ENCODE peak calls at places on chromosomes 3 and 15, in seven cellular contexts. P is H1, W is lower leg skin, Y is ovary, X is natural killer cell, Z is ascending aorta, H is endothelial cell. G is an unnamed sample.
A peak's percentile ranks its signal among the peaks of the same experiment; 100 is the strongest.

GRCh38 chr3:150917941-150918340 is 12.7 kb upstream of the MINDY4B start:
- DNase-seq in P (no peak), W (no peak), Y (no peak), X (no peak), Z (no peak), H (no peak), G (no peak)

GRCh38 chr3:185318136-185318535 is 44.8 kb upstream of the MAP3K13 start:
- DNase-seq in P (no peak), W (no peak), Y (no peak), X (no peak), Z (no peak), H (no peak), G (no peak)

GRCh38 chr15:101530224-101530958 is 40.9 kb upstream of the PCSK6 start:
- DNase-seq in P (no peak), W (no peak), Y (no peak), X (no peak), Z (peak; percentile 28), H (no peak), G (no peak)

GRCh38 chr3:127764841-127765362 is 57.4 kb downstream of the MGLL start:
- DNase-seq in P (no peak), W (no peak), Y (no peak), X (no peak), Z (no peak), H (no peak), G (no peak)

GRCh38 chr3:126546549-126547239 is 12.0 kb downstream of the C3orf22 start:
- DNase-seq in P (no peak), W (no peak), Y (no peak), X (no peak), Z (peak; percentile 30), H (no peak), G (no peak)

GRCh38 chr15:90756916-90757315 is 39.8 kb downstream of the BLM start:
- DNase-seq in P (no peak), W (no peak), Y (no peak), X (no peak), Z (no peak), H (no peak), G (no peak)

GRCh38 chr15:65423150-65423976 is 616 bp upstream of the IGDCC4 start:
- DNase-seq in P (no peak), W (no peak), Y (no peak), X (no peak), Z (peak; percentile 47), H (no peak), G (no peak)

GRCh38 chr3:117252208-117252607 is 542.6 kb downstream of the TUSC7 start:
- DNase-seq in P (no peak), W (no peak), Y (no peak), X (no peak), Z (no peak), H (no peak), G (no peak)

GRCh38 chr3:34106879-34107278 is 308.4 kb downstream of the PDCD6IP start:
- DNase-seq in P (peak; percentile 58), W (no peak), Y (no peak), X (no peak), Z (no peak), H (peak; percentile 70), G (peak; percentile 28)

GRCh38 chr3:184015381-184016019 is 2.2 kb downstream of the ABCC5 start:
- DNase-seq in P (no peak), W (no peak), Y (no peak), X (no peak), Z (no peak), H (no peak), G (no peak)

GRCh38 chr15:27527490-27528067 is 556.6 kb downstream of the GABRG3 start:
- DNase-seq in P (no peak), W (no peak), Y (no peak), X (no peak), Z (no peak), H (no peak), G (no peak)

GRCh38 chr3:85304360-85304964 is 345.7 kb downstream of the CADM2 start:
- DNase-seq in P (no peak), W (no peak), Y (no peak), X (no peak), Z (no peak), H (no peak), G (no peak)

GRCh38 chr3:46934067-46934466 is 42.5 kb downstream of the CCDC12 start:
- DNase-seq in P (no peak), W (no peak), Y (peak; percentile 57), X (no peak), Z (no peak), H (no peak), G (no peak)

GRCh38 chr3:111852540-111852939 is 6.5 kb upstream of the PHLDB2 start:
- DNase-seq in P (no peak), W (no peak), Y (no peak), X (no peak), Z (no peak), H (peak; percentile 31), G (no peak)

GRCh38 chr3:138259126-138259525 is 70.5 kb downstream of the NME9 start:
- DNase-seq in P (no peak), W (no peak), Y (no peak), X (no peak), Z (no peak), H (no peak), G (no peak)

GRCh38 chr3:59519094-59519493 is 469.3 kb upstream of the CFAP20DC start:
- DNase-seq in P (no peak), W (no peak), Y (no peak), X (no peak), Z (no peak), H (no peak), G (no peak)

GRCh38 chr3:128278761-128279593 is 125.7 kb downstream of the EEFSEC start:
- DNase-seq in P (no peak), W (no peak), Y (peak; percentile 94), X (no peak), Z (peak; percentile 66), H (peak; percentile 22), G (no peak)

GRCh38 chr3:71258526-71258925 is 325.0 kb downstream of the FOXP1 start:
- DNase-seq in P (no peak), W (no peak), Y (no peak), X (no peak), Z (no peak), H (no peak), G (no peak)

GRCh38 chr3:125150525-125151436 is 61.8 kb downstream of the SLC12A8 start:
- DNase-seq in P (no peak), W (no peak), Y (no peak), X (no peak), Z (peak; percentile 73), H (peak; percentile 65), G (peak; percentile 81)

GRCh38 chr3:183502782-183503181 is 52.7 kb downstream of the KLHL6 start:
- DNase-seq in P (no peak), W (no peak), Y (no peak), X (no peak), Z (no peak), H (no peak), G (no peak)

GRCh38 chr3:142947352-142947751 is 16.1 kb downstream of the PAQR9 start:
- DNase-seq in P (no peak), W (no peak), Y (no peak), X (no peak), Z (no peak), H (no peak), G (no peak)

GRCh38 chr15:58443291-58443690 is 11.5 kb downstream of the LIPC start:
- DNase-seq in P (no peak), W (no peak), Y (no peak), X (no peak), Z (no peak), H (no peak), G (no peak)
- TF ChIP-seq CTCF in P (no peak), W (no peak), Y (no peak), X (no peak), Z (no peak), H (no peak), G (no peak)

GRCh38 chr3:45905755-45906154 is 19.4 kb downstream of the CCR9 start:
- DNase-seq in P (no peak), W (no peak), Y (no peak), X (no peak), Z (no peak), H (no peak), G (no peak)

GRCh38 chr3:45904931-45905330 is 18.6 kb downstream of the CCR9 start:
- DNase-seq in P (no peak), W (no peak), Y (no peak), X (no peak), Z (no peak), H (no peak), G (no peak)

GRCh38 chr3:45907769-45908705 is 21.7 kb downstream of the CCR9 start:
- DNase-seq in P (no peak), W (no peak), Y (no peak), X (no peak), Z (no peak), H (no peak), G (peak; percentile 31)

GRCh38 chr3:45908761-45909160 is 22.4 kb downstream of the CCR9 start:
- DNase-seq in P (no peak), W (no peak), Y (no peak), X (no peak), Z (no peak), H (no peak), G (no peak)

GRCh38 chr3:45906681-45907220 is 20.4 kb downstream of the CCR9 start:
- DNase-seq in P (no peak), W (no peak), Y (no peak), X (no peak), Z (no peak), H (peak; percentile 33), G (no peak)
- TF ChIP-seq CTCF in P (peak; percentile 76), W (no peak), Y (no peak), X (no peak), Z (no peak), H (peak; percentile 13), G (no peak)

DNA sequence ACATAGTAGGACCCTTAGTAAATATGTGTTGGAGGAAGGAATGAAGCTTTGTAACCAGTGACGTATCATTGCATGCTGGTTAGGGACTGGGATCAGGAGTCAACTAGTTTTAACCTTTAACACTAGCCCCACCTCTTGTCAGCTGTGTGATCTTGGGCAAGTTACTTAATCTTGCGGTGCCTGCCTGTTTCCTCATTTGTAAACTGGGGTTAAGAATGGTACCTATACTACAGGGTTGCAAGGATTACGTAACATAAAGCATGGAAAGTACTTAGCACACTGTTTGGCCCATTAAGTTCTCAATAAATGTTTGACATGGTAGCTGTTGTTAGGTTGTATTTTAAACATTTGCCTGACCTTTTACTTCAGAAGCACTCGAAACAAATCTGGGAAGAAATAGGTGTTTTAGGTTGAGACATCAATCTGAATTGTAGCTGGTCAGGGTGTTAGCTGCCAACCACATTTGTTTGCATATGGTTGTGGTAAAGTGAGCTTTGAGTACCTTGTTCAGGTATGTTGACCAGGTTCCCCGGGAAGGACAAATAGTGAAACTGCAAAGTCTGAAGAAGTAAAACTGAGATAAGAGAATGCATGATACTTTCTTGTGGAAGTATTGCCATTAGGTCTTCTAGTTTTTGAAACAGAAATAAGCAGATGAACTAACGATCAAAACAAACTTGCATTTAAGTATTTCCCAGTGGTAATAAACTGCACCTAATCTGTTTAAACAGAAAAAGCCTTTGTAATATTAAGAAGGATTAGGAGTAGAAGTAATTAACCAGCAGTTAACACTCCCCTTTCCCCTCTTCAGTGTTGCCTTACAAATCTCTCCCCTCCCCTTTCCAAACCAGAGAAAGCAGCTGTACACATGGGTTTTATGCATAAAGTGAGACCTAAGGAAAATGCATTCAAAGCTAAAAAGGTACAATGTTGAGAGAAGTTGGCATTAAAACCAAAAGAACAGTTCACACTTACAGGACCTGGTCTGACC is 25.8 kb upstream of the SCAANT1 start:
- DNase-seq in P (no peak), W (no peak), Y (no peak), X (peak; percentile 28), Z (no peak), H (no peak), G (no peak)
- TF ChIP-seq CTCF in P (no peak), W (no peak), Y (no peak), X (no peak), Z (no peak), H (no peak), G (no peak)

GRCh38 chr3:25904248-25904647 is 114.4 kb downstream of the OXSM start:
- DNase-seq in P (no peak), W (no peak), Y (no peak), X (no peak), Z (no peak), H (peak; percentile 14), G (no peak)
- TF ChIP-seq CTCF in P (peak; percentile 44), W (no peak), Y (no peak), X (no peak), Z (no peak), H (no peak), G (no peak)

G was measured in activated CD8-positive, alpha-beta T cell treated with anti-CD3 and anti-CD28 coated beads for 36 hours.